ENCODE peak calls at places on chromosomes 16 and 17, in ten cellular contexts. One of them, this sample, is unnamed.

GRCh38 chr16:89343501-89344291 is 126.2 kb downstream of the ZNF778 start:
- DNase-seq in AG10803: peak; percentile 44
- DNase-seq in hepatocyte: peak; percentile 69
- DNase-seq in tibial artery: no peak
- DNase-seq in endothelial cell: no peak
- DNase-seq in lung: no peak
- DNase-seq in IMR-90: peak; percentile 53
- DNase-seq in A549: no peak
- DNase-seq in H9: no peak
- DNase-seq in GM23338: no peak
- DNase-seq in this sample: no peak

GRCh38 chr17:81999587-81999974 is 22.2 kb downstream of the ASPSCR1 start:
- DNase-seq in AG10803: no peak
- DNase-seq in hepatocyte: no peak
- DNase-seq in tibial artery: no peak
- DNase-seq in endothelial cell: no peak
- DNase-seq in lung: peak; percentile 62
- DNase-seq in IMR-90: no peak
- DNase-seq in A549: no peak
- DNase-seq in H9: no peak
- DNase-seq in GM23338: no peak
- DNase-seq in this sample: no peak

GRCh38 chr16:86826931-86827330 is 248.6 kb downstream of the FOXL1 start:
- DNase-seq in AG10803: peak; percentile 10
- DNase-seq in hepatocyte: no peak
- DNase-seq in tibial artery: no peak
- DNase-seq in endothelial cell: no peak
- DNase-seq in lung: no peak
- DNase-seq in IMR-90: no peak
- DNase-seq in A549: no peak
- DNase-seq in H9: peak; percentile 69
- DNase-seq in GM23338: peak; percentile 86
- DNase-seq in this sample: no peak

GRCh38 chr17:77353684-77354419 is 213.1 kb downstream of the SEC14L1 start:
- DNase-seq in AG10803: no peak
- DNase-seq in hepatocyte: no peak
- DNase-seq in tibial artery: no peak
- DNase-seq in endothelial cell: no peak
- DNase-seq in lung: peak; percentile 23
- DNase-seq in IMR-90: peak; percentile 53
- DNase-seq in A549: no peak
- DNase-seq in H9: no peak
- DNase-seq in GM23338: no peak
- DNase-seq in this sample: no peak

GRCh38 chr16:77183137-77183536 is 7.9 kb upstream of the MON1B start:
- DNase-seq in AG10803: peak; percentile 29
- DNase-seq in hepatocyte: no peak
- DNase-seq in tibial artery: no peak
- DNase-seq in endothelial cell: no peak
- DNase-seq in lung: no peak
- DNase-seq in IMR-90: peak; percentile 4
- DNase-seq in A549: no peak
- DNase-seq in H9: no peak
- DNase-seq in GM23338: no peak
- DNase-seq in this sample: no peak

GRCh38 chr17:27980035-27980434 is 62.4 kb upstream of the NLK start:
- DNase-seq in AG10803: peak; percentile 48
- DNase-seq in hepatocyte: no peak
- DNase-seq in tibial artery: no peak
- DNase-seq in endothelial cell: no peak
- DNase-seq in lung: no peak
- DNase-seq in IMR-90: peak; percentile 75
- DNase-seq in A549: peak; percentile 72
- DNase-seq in H9: no peak
- DNase-seq in GM23338: no peak
- DNase-seq in this sample: no peak

GRCh38 chr17:45430738-45431530 is 1.7 kb downstream of the ARHGAP27 start:
- DNase-seq in AG10803: no peak
- DNase-seq in hepatocyte: peak; percentile 76
- DNase-seq in tibial artery: no peak
- DNase-seq in endothelial cell: no peak
- DNase-seq in lung: peak; percentile 81
- DNase-seq in IMR-90: no peak
- DNase-seq in A549: no peak
- DNase-seq in H9: peak; percentile 89
- DNase-seq in GM23338: peak; percentile 86
- DNase-seq in this sample: peak; percentile 93

GRCh38 chr16:969508-970378 is 1.0 kb downstream of the LMF1 start:
- DNase-seq in AG10803: peak; percentile 22
- DNase-seq in hepatocyte: peak; percentile 48
- DNase-seq in tibial artery: no peak
- DNase-seq in endothelial cell: no peak
- DNase-seq in lung: no peak
- DNase-seq in IMR-90: peak; percentile 13
- DNase-seq in A549: no peak
- DNase-seq in H9: no peak
- DNase-seq in GM23338: peak; percentile 52
- DNase-seq in this sample: peak; percentile 69

GRCh38 chr17:38750312-38751121 is 2.0 kb upstream of the PSMB3 start:
- DNase-seq in AG10803: no peak
- DNase-seq in hepatocyte: peak; percentile 25
- DNase-seq in tibial artery: no peak
- DNase-seq in endothelial cell: no peak
- DNase-seq in lung: no peak
- DNase-seq in IMR-90: peak; percentile 22
- DNase-seq in A549: peak; percentile 55
- DNase-seq in H9: no peak
- DNase-seq in GM23338: peak; percentile 74
- DNase-seq in this sample: no peak

GRCh38 chr16:30896203-30896889 is at the start of gene CTF1:
- DNase-seq in AG10803: peak; percentile 92
- DNase-seq in hepatocyte: peak; percentile 91
- DNase-seq in tibial artery: peak; percentile 79
- DNase-seq in endothelial cell: peak; percentile 66
- DNase-seq in lung: peak; percentile 79
- DNase-seq in IMR-90: peak; percentile 89
- DNase-seq in A549: no peak
- DNase-seq in H9: peak; percentile 85
- DNase-seq in GM23338: peak; percentile 85
- DNase-seq in this sample: peak; percentile 38

GRCh38 chr16:78537511-78537910 is 438.1 kb downstream of the WWOX start:
- DNase-seq in AG10803: no peak
- DNase-seq in hepatocyte: no peak
- DNase-seq in tibial artery: no peak
- DNase-seq in endothelial cell: no peak
- DNase-seq in lung: no peak
- DNase-seq in IMR-90: no peak
- DNase-seq in A549: no peak
- DNase-seq in H9: no peak
- DNase-seq in GM23338: no peak
- DNase-seq in this sample: no peak

GRCh38 chr17:17757391-17757791 is 76.1 kb downstream of the RAI1 start:
- DNase-seq in AG10803: no peak
- DNase-seq in hepatocyte: no peak
- DNase-seq in tibial artery: no peak
- DNase-seq in endothelial cell: no peak
- DNase-seq in lung: no peak
- DNase-seq in IMR-90: no peak
- DNase-seq in A549: no peak
- DNase-seq in H9: no peak
- DNase-seq in GM23338: no peak
- DNase-seq in this sample: no peak

GRCh38 chr17:29145289-29146058 is 34.7 kb downstream of the MYO18A start:
- DNase-seq in AG10803: peak; percentile 80
- DNase-seq in hepatocyte: peak; percentile 80
- DNase-seq in tibial artery: peak; percentile 61
- DNase-seq in endothelial cell: peak; percentile 68
- DNase-seq in lung: peak; percentile 84
- DNase-seq in IMR-90: peak; percentile 84
- DNase-seq in A549: peak; percentile 86
- DNase-seq in H9: peak; percentile 92
- DNase-seq in GM23338: peak; percentile 89
- DNase-seq in this sample: peak; percentile 74

GRCh38 chr16:2090481-2090797 is 42.7 kb downstream of the TSC2 start:
- DNase-seq in AG10803: no peak
- DNase-seq in hepatocyte: no peak
- DNase-seq in tibial artery: no peak
- DNase-seq in endothelial cell: no peak
- DNase-seq in lung: no peak
- DNase-seq in IMR-90: no peak
- DNase-seq in A549: no peak
- DNase-seq in H9: no peak
- DNase-seq in GM23338: no peak
- DNase-seq in this sample: no peak

GRCh38 chr16:62256406-62256805 is 220.2 kb upstream of the CDH8 start:
- DNase-seq in AG10803: no peak
- DNase-seq in hepatocyte: peak; percentile 15
- DNase-seq in tibial artery: no peak
- DNase-seq in endothelial cell: no peak
- DNase-seq in lung: no peak
- DNase-seq in IMR-90: no peak
- DNase-seq in A549: peak; percentile 4
- DNase-seq in H9: no peak
- DNase-seq in GM23338: peak; percentile 67
- DNase-seq in this sample: no peak
- TF ChIP-seq CTCF in AG10803: no peak
- TF ChIP-seq CTCF in hepatocyte: peak; percentile 35
- TF ChIP-seq CTCF in tibial artery: no peak
- TF ChIP-seq CTCF in endothelial cell: peak; percentile 85
- TF ChIP-seq CTCF in lung: no peak
- TF ChIP-seq CTCF in IMR-90: no peak
- TF ChIP-seq CTCF in A549: no peak
- TF ChIP-seq CTCF in H9: peak; percentile 79
- TF ChIP-seq CTCF in GM23338: peak; percentile 48
- TF ChIP-seq CTCF in this sample: no peak

DNA sequence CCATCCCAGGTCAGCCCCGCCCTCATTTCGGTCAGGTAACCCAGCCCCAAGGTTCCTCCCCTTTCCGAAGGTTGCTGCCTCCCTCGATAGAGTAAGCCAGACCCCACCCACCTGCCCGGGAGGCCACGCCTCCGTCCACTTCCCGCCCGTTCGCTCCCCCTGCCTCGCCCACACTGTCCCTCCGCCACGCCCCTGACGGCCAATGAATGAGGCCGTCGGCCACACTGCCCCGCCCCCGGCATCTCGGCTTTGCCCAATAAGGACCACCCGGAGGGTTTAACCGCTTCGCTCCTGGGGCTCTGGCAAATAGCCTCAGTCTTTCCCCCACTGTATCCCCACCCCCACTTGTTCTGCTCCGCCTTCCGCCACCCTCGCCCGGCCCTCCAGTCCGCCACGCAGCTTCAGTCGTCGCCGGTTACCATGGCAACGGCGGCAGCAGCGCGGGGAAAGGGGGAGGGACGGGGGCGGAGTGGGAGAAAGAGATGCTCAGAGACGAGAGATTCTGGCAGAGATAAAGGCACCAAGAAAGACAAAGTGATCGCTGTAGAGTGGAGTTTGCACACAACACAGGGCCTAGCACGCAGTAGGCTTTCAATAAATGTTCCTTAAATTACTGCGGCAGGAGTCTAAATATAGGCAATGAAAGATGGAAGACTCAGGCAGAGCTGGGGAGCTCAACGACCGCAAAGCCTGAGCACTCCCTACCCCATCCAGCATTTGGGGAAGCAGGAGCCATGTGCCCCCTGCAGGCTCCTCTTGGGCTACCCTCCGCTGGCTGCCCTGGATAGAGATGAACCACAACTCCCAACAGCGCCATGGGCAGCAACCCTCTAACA is 5.1 kb downstream of the DLG4 start:
- DNase-seq in AG10803: peak; percentile 95
- DNase-seq in hepatocyte: peak; percentile 99
- DNase-seq in tibial artery: peak; percentile 98
- DNase-seq in endothelial cell: peak; percentile 100
- DNase-seq in lung: peak; percentile 99
- DNase-seq in IMR-90: peak; percentile 95
- DNase-seq in A549: peak; percentile 100
- DNase-seq in H9: peak; percentile 100
- DNase-seq in GM23338: peak; percentile 100
- DNase-seq in this sample: peak; percentile 98
- TF ChIP-seq CTCF in AG10803: peak; percentile 69
- TF ChIP-seq CTCF in hepatocyte: peak; percentile 52
- TF ChIP-seq CTCF in tibial artery: peak; percentile 49
- TF ChIP-seq CTCF in endothelial cell: no peak
- TF ChIP-seq CTCF in lung: peak; percentile 8
- TF ChIP-seq CTCF in IMR-90: peak; percentile 62
- TF ChIP-seq CTCF in A549: peak; percentile 53
- TF ChIP-seq CTCF in H9: peak; percentile 71
- TF ChIP-seq CTCF in GM23338: peak; percentile 52
- TF ChIP-seq CTCF in this sample: peak; percentile 22

GRCh38 chr17:42389135-42389417 is 834 bp upstream of the STAT3 start:
- DNase-seq in AG10803: no peak
- DNase-seq in hepatocyte: no peak
- DNase-seq in tibial artery: no peak
- DNase-seq in endothelial cell: no peak
- DNase-seq in lung: no peak
- DNase-seq in IMR-90: no peak
- DNase-seq in A549: no peak
- DNase-seq in H9: no peak
- DNase-seq in GM23338: no peak
- DNase-seq in this sample: no peak

GRCh38 chr17:42387663-42388380 is 420 bp downstream of the STAT3 start:
- DNase-seq in AG10803: no peak
- DNase-seq in hepatocyte: peak; percentile 39
- DNase-seq in tibial artery: peak; percentile 59
- DNase-seq in endothelial cell: peak; percentile 38
- DNase-seq in lung: peak; percentile 59
- DNase-seq in IMR-90: no peak
- DNase-seq in A549: no peak
- DNase-seq in H9: peak; percentile 87
- DNase-seq in GM23338: peak; percentile 78
- DNase-seq in this sample: peak; percentile 24

GRCh38 chr17:42387221-42387657 is 1.0 kb downstream of the STAT3 start:
- DNase-seq in AG10803: peak; percentile 74
- DNase-seq in hepatocyte: peak; percentile 64
- DNase-seq in tibial artery: no peak
- DNase-seq in endothelial cell: no peak
- DNase-seq in lung: peak; percentile 61
- DNase-seq in IMR-90: peak; percentile 74
- DNase-seq in A549: no peak
- DNase-seq in H9: no peak
- DNase-seq in GM23338: no peak
- DNase-seq in this sample: no peak

GRCh38 chr17:42389902-42390301 is 1.7 kb upstream of the STAT3 start:
- DNase-seq in AG10803: no peak
- DNase-seq in hepatocyte: no peak
- DNase-seq in tibial artery: no peak
- DNase-seq in endothelial cell: no peak
- DNase-seq in lung: no peak
- DNase-seq in IMR-90: no peak
- DNase-seq in A549: no peak
- DNase-seq in H9: no peak
- DNase-seq in GM23338: no peak
- DNase-seq in this sample: no peak

GRCh38 chr17:42388381-42389134 is at the start of gene STAT3:
- DNase-seq in AG10803: peak; percentile 100
- DNase-seq in hepatocyte: peak; percentile 100
- DNase-seq in tibial artery: peak; percentile 100
- DNase-seq in endothelial cell: peak; percentile 100
- DNase-seq in lung: peak; percentile 100
- DNase-seq in IMR-90: peak; percentile 100
- DNase-seq in A549: peak; percentile 100
- DNase-seq in H9: peak; percentile 100
- DNase-seq in GM23338: peak; percentile 100
- DNase-seq in this sample: peak; percentile 98
- TF ChIP-seq CTCF in AG10803: no peak
- TF ChIP-seq CTCF in hepatocyte: no peak
- TF ChIP-seq CTCF in tibial artery: peak; percentile 30
- TF ChIP-seq CTCF in endothelial cell: no peak
- TF ChIP-seq CTCF in lung: no peak
- TF ChIP-seq CTCF in IMR-90: no peak
- TF ChIP-seq CTCF in A549: peak; percentile 12
- TF ChIP-seq CTCF in H9: no peak
- TF ChIP-seq CTCF in GM23338: peak; percentile 30
- TF ChIP-seq CTCF in this sample: no peak

GRCh38 chr16:3880623-3881498 is at the start of gene CREBBP:
- DNase-seq in AG10803: peak; percentile 87
- DNase-seq in hepatocyte: peak; percentile 97
- DNase-seq in tibial artery: peak; percentile 79
- DNase-seq in endothelial cell: peak; percentile 91
- DNase-seq in lung: peak; percentile 80
- DNase-seq in IMR-90: peak; percentile 80
- DNase-seq in A549: peak; percentile 90
- DNase-seq in H9: peak; percentile 86
- DNase-seq in GM23338: peak; percentile 94
- DNase-seq in this sample: peak; percentile 98
- TF ChIP-seq CTCF in AG10803: no peak
- TF ChIP-seq CTCF in hepatocyte: no peak
- TF ChIP-seq CTCF in tibial artery: no peak
- TF ChIP-seq CTCF in endothelial cell: no peak
- TF ChIP-seq CTCF in lung: no peak
- TF ChIP-seq CTCF in IMR-90: no peak
- TF ChIP-seq CTCF in A549: no peak
- TF ChIP-seq CTCF in H9: no peak
- TF ChIP-seq CTCF in GM23338: no peak
- TF ChIP-seq CTCF in this sample: no peak

This sample was measured in GM20000.